ENCODE peak calls at places on chromosomes 11 and 22, in ten cellular contexts. X is testis, P is PC-9, F is SK-N-SH, J is stomach, D is left ventricle myocardium inferior, H is body of pancreas, A is PC-3, B is ovary, C is SJSA1. O is an unnamed sample. For H3K4me1, the result is how much of the 10 kb centered on the place peaks cover.

GRCh38 chr11:77728203-77728786 is 90.7 kb upstream of the CLNS1A start:
- DNase-seq in X (no peak), P (no peak), F (no peak), J (no peak), D (no peak), H (no peak), A (no peak), B (no peak), C (no peak), O (no peak)

GRCh38 chr22:50022171-50022819 is 9.7 kb upstream of the IL17REL start:
- DNase-seq in X (no peak), P (no peak), F (no peak), J (no peak), D (no peak), H (no peak), A (no peak), B (no peak), C (no peak), O (no peak)

GRCh38 chr22:27115816-27116256 is 458.4 kb downstream of the MIAT start:
- DNase-seq in X (no peak), P (peak), F (no peak), J (peak), D (no peak), H (peak), A (peak), B (no peak), C (peak), O (no peak)

GRCh38 chr11:107271425-107271824 is 186.2 kb downstream of the CWF19L2 start:
- DNase-seq in X (no peak), P (no peak), F (no peak), J (no peak), D (no peak), H (no peak), A (no peak), B (no peak), C (no peak), O (no peak)

GRCh38 chr11:2898366-2899079 is 12.9 kb upstream of the CDKN1C start:
- DNase-seq in X (peak), P (peak), F (no peak), J (peak), D (peak), H (peak), A (peak), B (peak), C (peak), O (peak)

GRCh38 chr22:31566484-31566883 is 70.1 kb downstream of the SFI1 start:
- DNase-seq in X (no peak), P (no peak), F (no peak), J (no peak), D (no peak), H (no peak), A (no peak), B (no peak), C (no peak), O (no peak)

GRCh38 chr22:29266564-29267461 is 968 bp downstream of the RHBDD3 start:
- DNase-seq in X (no peak), P (no peak), F (peak), J (no peak), D (no peak), H (peak), A (no peak), B (no peak), C (peak), O (no peak)

GRCh38 chr22:45154383-45154782 is 9.3 kb upstream of the NUP50 start:
- DNase-seq in X (no peak), P (peak), F (no peak), J (no peak), D (no peak), H (no peak), A (peak), B (no peak), C (peak), O (no peak)

GRCh38 chr22:41925783-41926460 is 684 bp downstream of the TNFRSF13C start:
- DNase-seq in X (peak), P (no peak), F (peak), J (peak), D (peak), H (peak), A (peak), B (no peak), C (peak), O (peak)

GRCh38 chr11:119029340-119030028 is 1.2 kb downstream of the SLC37A4 start:
- DNase-seq in X (peak), P (peak), F (peak), J (peak), D (no peak), H (peak), A (peak), B (peak), C (no peak), O (peak)

GRCh38 chr22:48782817-48783511 is 1044.7 kb downstream of the BRD1 start:
- DNase-seq in X (no peak), P (no peak), F (peak), J (no peak), D (no peak), H (no peak), A (no peak), B (no peak), C (no peak), O (no peak)

GRCh38 chr11:24373516-24373915 is 123.3 kb upstream of the LUZP2 start:
- DNase-seq in X (no peak), P (no peak), F (no peak), J (no peak), D (no peak), H (no peak), A (no peak), B (no peak), C (no peak), O (no peak)

GRCh38 chr11:119795231-119795630 is 66.2 kb upstream of the NECTIN1 start:
- DNase-seq in X (no peak), P (no peak), F (no peak), J (no peak), D (no peak), H (no peak), A (peak), B (no peak), C (peak), O (no peak)

GRCh38 chr22:20008221-20008995 is 8.2 kb downstream of the ARVCF start:
- DNase-seq in X (no peak), P (no peak), F (peak), J (no peak), D (no peak), H (no peak), A (no peak), B (no peak), C (no peak), O (no peak)

DNA sequence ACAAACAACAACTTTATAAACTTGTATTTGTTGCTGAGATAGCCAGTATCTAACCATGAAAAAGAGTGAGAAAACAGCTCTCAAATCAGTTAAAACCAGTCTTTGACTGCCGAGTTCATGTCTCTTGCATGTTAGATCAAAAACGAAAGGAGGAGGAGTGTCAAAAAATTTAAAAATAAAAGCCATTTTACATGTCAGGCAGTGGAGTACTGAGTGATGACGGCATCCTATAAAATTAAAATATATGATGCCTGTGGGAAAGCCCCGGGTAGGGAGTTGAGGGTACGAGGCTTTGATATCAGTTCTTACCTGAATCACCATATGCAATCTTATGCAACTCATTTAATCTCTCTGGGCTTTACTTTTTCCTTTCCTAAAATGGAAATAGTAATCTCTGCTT is 117.3 kb downstream of the ETS1 start:
- DNase-seq in X (no peak), P (no peak), F (no peak), J (no peak), D (no peak), H (no peak), A (no peak), B (no peak), C (no peak), O (peak)
- H3K4me3 ChIP-seq in X (no peak), P (no peak), F (no peak), J (no peak), D (no peak), H (no peak), A (no peak), B (no peak), C (no peak), O (no peak)

GRCh38 chr11:68839054-68839865 is 2.5 kb downstream of the CPT1A start:
- DNase-seq in X (peak), P (peak), F (peak), J (peak), D (peak), H (peak), A (peak), B (peak), C (peak), O (peak)

GRCh38 chr11:68839953-68840641 is 1.6 kb downstream of the CPT1A start:
- DNase-seq in X (no peak), P (peak), F (no peak), J (no peak), D (no peak), H (peak), A (peak), B (no peak), C (peak), O (no peak)

GRCh38 chr11:68842427-68843051 is 823 bp upstream of the CPT1A start:
- DNase-seq in X (no peak), P (no peak), F (no peak), J (no peak), D (no peak), H (no peak), A (no peak), B (no peak), C (no peak), O (peak)

GRCh38 chr11:68841718-68842426 is at the start of gene CPT1A:
- DNase-seq in X (peak), P (peak), F (peak), J (peak), D (peak), H (peak), A (peak), B (peak), C (peak), O (peak)

DNA sequence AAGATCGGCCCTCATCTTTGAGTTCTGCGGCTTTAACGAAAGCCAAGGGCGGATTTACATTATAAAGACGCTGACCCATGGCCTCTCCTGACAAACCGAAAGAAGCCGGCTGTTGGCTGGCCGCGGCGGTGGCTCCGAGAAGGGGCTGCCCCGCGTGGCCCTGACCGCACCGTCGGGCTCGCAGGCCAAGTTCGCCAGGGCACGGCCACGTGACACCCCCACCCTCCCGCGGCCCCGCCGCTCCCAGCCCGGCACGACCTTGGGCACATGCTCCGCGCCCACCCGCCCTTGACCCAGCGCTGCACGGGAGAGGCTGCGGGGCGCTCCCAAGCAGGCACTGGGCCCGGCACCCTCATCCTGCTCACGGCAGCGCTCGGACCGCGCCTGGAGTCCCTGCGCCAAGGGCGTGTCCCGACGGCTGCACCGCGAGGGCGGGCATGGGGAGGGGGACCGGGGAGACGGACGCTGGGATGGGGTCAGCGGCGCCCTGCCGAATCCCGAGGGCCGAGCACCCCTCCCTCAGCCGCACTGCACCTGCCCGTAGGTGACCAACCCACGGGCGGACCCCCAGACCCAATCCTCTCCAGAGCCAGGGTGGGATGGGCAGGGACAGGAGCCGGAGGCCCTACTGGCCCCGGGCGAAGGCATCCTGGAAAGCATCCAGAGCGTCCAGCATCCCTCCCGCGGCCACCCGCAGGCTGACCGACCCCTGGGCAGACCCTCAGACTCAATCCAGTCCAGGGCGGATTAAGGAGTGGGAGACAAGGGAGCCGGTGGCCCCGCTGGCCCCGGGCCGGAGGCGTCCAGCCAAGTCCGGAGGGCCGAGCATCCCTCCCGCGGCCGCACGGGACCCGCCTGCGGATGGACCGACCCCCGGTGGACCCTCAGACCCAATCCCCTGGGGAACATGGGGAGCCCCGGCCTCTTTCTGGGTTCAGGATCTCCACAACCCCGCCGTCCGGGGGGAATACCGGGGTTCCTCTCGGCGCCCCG is 759 bp downstream of the CPT1A start:
- DNase-seq in X (peak), P (peak), F (peak), J (peak), D (peak), H (peak), A (peak), B (peak), C (peak), O (peak)
- H3K4me1 ChIP-seq in X (half or more), P (under half), F (under half), J (half or more), D (half or more), H (half or more), A (under half), B (under half), C (under half), O (half or more)

DNA sequence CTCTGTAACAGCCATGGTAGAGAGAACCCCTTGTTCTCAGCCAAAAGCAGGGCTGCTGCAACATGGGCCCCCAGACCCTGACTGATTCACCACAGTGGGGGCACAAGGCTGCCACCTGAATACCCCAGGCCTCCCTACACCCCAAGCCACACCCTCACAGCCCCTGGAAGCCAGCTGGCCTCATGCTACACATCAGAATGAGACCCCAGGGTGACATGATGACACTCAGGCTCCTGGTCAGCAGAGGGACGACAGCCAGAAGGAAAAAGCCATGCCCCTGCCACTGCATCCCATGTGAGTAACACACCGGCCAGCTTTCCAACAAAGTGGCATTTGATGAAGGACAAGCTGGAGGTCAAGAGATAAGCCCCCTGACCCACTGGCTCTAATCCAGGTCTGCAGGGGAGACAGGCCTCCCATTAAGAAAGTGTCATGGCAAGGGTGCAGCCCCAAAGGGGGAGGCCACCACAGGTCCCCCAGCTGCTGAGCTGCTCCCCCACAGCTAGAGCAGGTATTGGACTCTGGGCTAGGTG is 2.6 kb downstream of the CDPF1 start:
- DNase-seq in X (no peak), P (no peak), F (peak), J (no peak), D (no peak), H (no peak), A (no peak), B (no peak), C (no peak), O (no peak)
- H3K27ac ChIP-seq in X (no peak), P (no peak), F (no peak), J (no peak), D (peak), H (no peak), A (no peak), B (no peak), C (no peak), O (no peak)

DNA sequence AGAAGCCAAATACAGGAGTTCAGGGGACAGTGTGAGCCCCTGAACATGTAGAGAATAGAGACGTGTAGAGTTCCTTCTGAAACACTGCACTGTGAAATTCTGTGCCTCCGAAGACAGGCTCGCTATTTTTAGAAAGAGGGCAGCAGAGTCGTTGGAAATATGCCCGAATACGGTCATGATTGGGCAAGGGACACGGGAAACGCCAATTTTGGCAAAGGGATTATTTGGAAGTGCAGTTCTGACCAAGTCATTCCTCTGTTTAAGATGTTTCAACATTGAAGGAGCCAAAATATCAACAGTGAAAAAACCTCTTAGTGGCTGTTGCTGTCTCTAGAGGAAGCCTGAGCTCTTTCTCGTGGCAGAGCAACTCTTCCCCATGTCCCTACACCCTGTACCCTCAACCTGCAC is 9.5 kb upstream of the CBX6 start:
- DNase-seq in X (peak), P (no peak), F (no peak), J (peak), D (no peak), H (peak), A (peak), B (peak), C (peak), O (no peak)
- H3K4me3 ChIP-seq in X (no peak), P (no peak), F (no peak), J (no peak), D (peak), H (no peak), A (no peak), B (no peak), C (no peak), O (no peak)

GRCh38 chr11:126345283-126345682 is 10.2 kb upstream of the ST3GAL4 start:
- DNase-seq in X (no peak), P (peak), F (no peak), J (no peak), D (no peak), H (no peak), A (no peak), B (no peak), C (no peak), O (no peak)
- H3K4me1 ChIP-seq in X (half or more), P (half or more), F (under half), J (under half), D (half or more), H (under half), A (under half), B (under half), C (under half), O (under half)

GRCh38 chr11:93287434-93287833 is 43.1 kb upstream of the DEUP1 start:
- DNase-seq in X (no peak), P (no peak), F (no peak), J (no peak), D (no peak), H (no peak), A (peak), B (no peak), C (no peak), O (no peak)
- H3K27ac ChIP-seq in X (no peak), P (no peak), F (no peak), J (no peak), D (no peak), H (no peak), A (no peak), B (no peak), C (no peak), O (no peak)

DNA sequence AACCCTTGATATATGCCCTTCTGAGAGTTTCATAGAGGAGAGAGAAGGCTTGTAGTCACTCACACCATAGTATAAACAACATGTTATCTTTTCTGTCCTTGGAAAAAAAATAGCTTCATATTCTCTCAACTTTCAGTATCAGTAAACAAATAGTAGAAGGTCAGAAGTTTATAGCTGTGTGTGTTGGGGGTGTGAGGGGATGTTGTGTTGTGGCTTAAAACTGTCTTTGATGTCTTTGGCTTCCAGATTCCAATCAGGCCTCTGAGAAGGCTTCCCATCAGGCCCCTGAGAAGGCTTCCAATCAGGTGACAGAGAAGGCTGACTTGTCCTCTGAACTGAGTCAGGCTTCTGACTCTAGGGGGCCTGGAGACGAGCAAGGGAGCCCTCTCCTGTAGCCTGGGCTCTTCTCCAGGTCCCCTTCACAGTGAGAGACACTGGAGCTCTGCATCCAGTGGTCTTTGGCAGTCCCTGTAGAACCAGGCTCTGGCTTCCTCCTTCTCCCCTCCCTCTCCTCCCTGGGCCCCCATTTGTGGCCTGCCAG is 9.3 kb downstream of the MTFP1 start:
- DNase-seq in X (no peak), P (no peak), F (no peak), J (no peak), D (no peak), H (no peak), A (no peak), B (no peak), C (no peak), O (peak)
- H3K4me3 ChIP-seq in X (no peak), P (no peak), F (no peak), J (no peak), D (no peak), H (no peak), A (no peak), B (no peak), C (no peak), O (peak)

DNA sequence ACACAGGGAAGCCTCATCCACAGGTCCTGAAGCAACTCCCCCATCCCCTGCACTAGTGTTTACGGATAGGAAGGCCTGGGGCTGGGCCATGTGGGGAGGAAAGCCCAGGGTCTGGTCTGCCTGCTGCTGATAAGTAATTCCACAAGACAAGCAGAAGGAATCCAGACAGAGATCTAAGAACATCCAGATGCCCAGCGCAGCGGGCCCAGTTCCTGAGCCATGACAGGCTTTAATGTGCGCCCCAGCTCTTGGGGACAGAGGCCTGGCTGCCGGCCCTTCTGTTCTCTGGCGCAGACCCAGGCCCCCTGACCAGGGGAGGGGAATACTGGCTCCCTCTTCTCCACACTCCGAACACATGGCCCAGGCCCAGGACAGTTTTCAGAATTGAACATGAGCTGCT is 28.8 kb upstream of the ETS1 start:
- DNase-seq in X (no peak), P (no peak), F (peak), J (no peak), D (no peak), H (no peak), A (no peak), B (no peak), C (no peak), O (no peak)
- H3K4me1 ChIP-seq in X (under half), P (under half), F (under half), J (under half), D (under half), H (under half), A (under half), B (under half), C (under half), O (under half)

O was measured in CD4-positive, alpha-beta memory T cell.